ENCODE peak calls at places on chromosome 6, in nine cellular contexts. W, S, D, I, O, B, P, Y and M are unnamed samples. For H4K20me1, the result is how much of the 10 kb centered on the place peaks cover.

GRCh38 chr6:128073389-128073788 is 172.5 kb upstream of the THEMIS start:
- DNase-seq in W (no peak), S (no peak), D (no peak), I (no peak), O (no peak), B (no peak), P (no peak), Y (no peak), M (no peak)

GRCh38 chr6:70956451-70957283 is at the start of gene B3GAT2:
- DNase-seq in W (peak), S (no peak), D (no peak), I (peak), O (peak), B (peak), P (no peak), Y (no peak), M (no peak)

GRCh38 chr6:88165087-88165876 is 865 bp downstream of the CNR1 start:
- DNase-seq in W (no peak), S (no peak), D (no peak), I (peak), O (no peak), B (no peak), P (no peak), Y (no peak), M (no peak)

GRCh38 chr6:138175596-138175995 is 13.9 kb downstream of the ARFGEF3 start:
- DNase-seq in W (no peak), S (no peak), D (no peak), I (no peak), O (no peak), B (no peak), P (no peak), Y (no peak), M (no peak)

GRCh38 chr6:25053875-25054371 is 118.2 kb upstream of the RIPOR2 start:
- DNase-seq in W (peak), S (peak), D (peak), I (peak), O (peak), B (no peak), P (no peak), Y (no peak), M (no peak)

GRCh38 chr6:107560657-107561056 is 70.7 kb downstream of the SOBP start:
- DNase-seq in W (no peak), S (no peak), D (no peak), I (peak), O (peak), B (no peak), P (no peak), Y (no peak), M (no peak)

GRCh38 chr6:143806282-143807102 is 36.6 kb upstream of the LTV1 start:
- DNase-seq in W (peak), S (no peak), D (peak), I (peak), O (peak), B (no peak), P (peak), Y (no peak), M (no peak)

GRCh38 chr6:150915868-150916267 is 50.4 kb downstream of the MTHFD1L start:
- DNase-seq in W (peak), S (no peak), D (no peak), I (peak), O (no peak), B (no peak), P (no peak), Y (no peak), M (no peak)

GRCh38 chr6:5132741-5133140 is 47.6 kb downstream of the PPP1R3G start:
- DNase-seq in W (no peak), S (no peak), D (no peak), I (peak), O (peak), B (peak), P (no peak), Y (no peak), M (no peak)

GRCh38 chr6:28944412-28945006 is 20.7 kb upstream of the TRIM27 start:
- DNase-seq in W (peak), S (peak), D (peak), I (peak), O (peak), B (peak), P (peak), Y (no peak), M (peak)

GRCh38 chr6:122735618-122736017 is 43.9 kb upstream of the FABP7 start:
- DNase-seq in W (peak), S (no peak), D (no peak), I (no peak), O (no peak), B (no peak), P (no peak), Y (no peak), M (no peak)

GRCh38 chr6:3259491-3259958 is 778 bp downstream of the PSMG4 start:
- DNase-seq in W (peak), S (peak), D (peak), I (peak), O (peak), B (peak), P (no peak), Y (no peak), M (no peak)

GRCh38 chr6:169167581-169168301 is 85.9 kb downstream of the THBS2 start:
- DNase-seq in W (peak), S (no peak), D (no peak), I (no peak), O (peak), B (no peak), P (no peak), Y (peak), M (no peak)

GRCh38 chr6:63389191-63389844 is 69.5 kb upstream of the LGSN start:
- DNase-seq in W (no peak), S (no peak), D (no peak), I (no peak), O (no peak), B (no peak), P (no peak), Y (no peak), M (no peak)

GRCh38 chr6:163490826-163491577 is 76.5 kb downstream of the QKI start:
- DNase-seq in W (peak), S (no peak), D (peak), I (peak), O (peak), B (peak), P (no peak), Y (no peak), M (no peak)

GRCh38 chr6:165049362-165049761 is 260.0 kb downstream of the C6orf118 start:
- DNase-seq in W (no peak), S (peak), D (peak), I (peak), O (no peak), B (peak), P (peak), Y (peak), M (no peak)

GRCh38 chr6:56528412-56528841 is 114.3 kb downstream of the DST start:
- DNase-seq in W (peak), S (no peak), D (peak), I (peak), O (peak), B (no peak), P (no peak), Y (no peak), M (no peak)

GRCh38 chr6:167448378-167448777 is 123.5 kb downstream of the TTLL2 start:
- DNase-seq in W (no peak), S (no peak), D (no peak), I (no peak), O (no peak), B (no peak), P (no peak), Y (no peak), M (no peak)

GRCh38 chr6:41801380-41801779 is 13.9 kb downstream of the TOMM6 start:
- DNase-seq in W (no peak), S (peak), D (peak), I (peak), O (peak), B (no peak), P (no peak), Y (no peak), M (no peak)
- H2AFZ ChIP-seq in W (no peak), S (no peak), D (no peak), I (no peak), O (no peak), B (no peak), P (no peak), Y (no peak), M (no peak)

GRCh38 chr6:33858053-33858475 is 54.3 kb upstream of the MLN start:
- DNase-seq in W (no peak), S (no peak), D (no peak), I (peak), O (no peak), B (no peak), P (no peak), Y (no peak), M (no peak)
- H4K20me1 ChIP-seq in W (under half), S (under half), D (under half), I (under half), O (under half), B (under half), P (under half), Y (under half), M (under half)

GRCh38 chr6:139475231-139475630 is 100.8 kb upstream of the CITED2 start:
- DNase-seq in W (no peak), S (no peak), D (no peak), I (no peak), O (no peak), B (no peak), P (no peak), Y (no peak), M (no peak)

GRCh38 chr6:139473239-139473701 is 98.8 kb upstream of the CITED2 start:
- DNase-seq in W (no peak), S (no peak), D (no peak), I (peak), O (no peak), B (peak), P (no peak), Y (no peak), M (no peak)

GRCh38 chr6:139472341-139473038 is 98.0 kb upstream of the CITED2 start:
- DNase-seq in W (no peak), S (no peak), D (no peak), I (peak), O (peak), B (no peak), P (no peak), Y (no peak), M (no peak)

GRCh38 chr6:139474145-139475108 is 100.0 kb upstream of the CITED2 start:
- DNase-seq in W (no peak), S (no peak), D (no peak), I (peak), O (peak), B (peak), P (peak), Y (no peak), M (no peak)

DNA sequence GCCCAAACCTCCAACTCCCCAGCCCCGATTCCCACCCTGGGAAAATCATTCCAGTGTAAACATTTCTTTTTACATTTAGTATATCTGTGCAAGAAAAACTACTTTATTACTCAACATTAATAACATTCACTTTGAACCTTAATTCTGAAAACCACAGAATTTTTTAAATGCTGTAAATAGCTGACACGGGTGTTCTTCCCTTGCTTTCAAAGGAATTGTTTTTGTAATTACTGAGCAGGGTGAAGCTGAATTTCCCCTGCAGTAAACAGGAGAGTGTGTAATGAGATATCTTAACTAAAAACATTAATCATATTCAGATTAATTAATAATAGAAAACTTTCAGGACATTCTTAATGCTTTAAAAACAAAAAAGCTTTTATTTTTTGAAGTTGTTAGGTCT is 99.3 kb upstream of the CITED2 start:
- DNase-seq in W (no peak), S (no peak), D (no peak), I (peak), O (no peak), B (no peak), P (no peak), Y (no peak), M (no peak)
- H3K4me3 ChIP-seq in W (no peak), S (no peak), D (no peak), I (peak), O (no peak), B (no peak), P (no peak), Y (no peak), M (no peak)

DNA sequence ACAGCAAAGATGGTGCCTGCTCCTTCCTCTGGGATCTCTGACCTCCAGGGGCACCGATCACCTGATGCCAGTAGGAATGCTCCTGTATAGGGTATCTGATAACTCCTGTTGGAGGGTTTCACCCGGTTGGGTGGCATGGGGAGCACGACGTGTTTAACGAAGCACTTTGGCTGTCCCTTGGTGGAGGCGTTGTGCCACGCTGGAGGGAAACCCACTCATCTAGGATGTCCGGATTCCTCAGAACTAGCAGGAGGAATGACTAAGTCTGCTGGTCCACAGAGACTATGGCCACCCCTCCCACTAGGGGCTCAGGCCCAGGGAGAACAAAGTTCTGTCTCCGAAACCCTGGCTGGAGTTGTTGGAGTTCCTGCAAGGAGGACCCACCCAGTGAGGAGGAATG is 1624.4 kb downstream of the GRIK2 start:
- DNase-seq in W (no peak), S (no peak), D (no peak), I (no peak), O (no peak), B (no peak), P (no peak), Y (no peak), M (no peak)
- H2AFZ ChIP-seq in W (no peak), S (no peak), D (no peak), I (no peak), O (no peak), B (no peak), P (no peak), Y (no peak), M (no peak)

DNA sequence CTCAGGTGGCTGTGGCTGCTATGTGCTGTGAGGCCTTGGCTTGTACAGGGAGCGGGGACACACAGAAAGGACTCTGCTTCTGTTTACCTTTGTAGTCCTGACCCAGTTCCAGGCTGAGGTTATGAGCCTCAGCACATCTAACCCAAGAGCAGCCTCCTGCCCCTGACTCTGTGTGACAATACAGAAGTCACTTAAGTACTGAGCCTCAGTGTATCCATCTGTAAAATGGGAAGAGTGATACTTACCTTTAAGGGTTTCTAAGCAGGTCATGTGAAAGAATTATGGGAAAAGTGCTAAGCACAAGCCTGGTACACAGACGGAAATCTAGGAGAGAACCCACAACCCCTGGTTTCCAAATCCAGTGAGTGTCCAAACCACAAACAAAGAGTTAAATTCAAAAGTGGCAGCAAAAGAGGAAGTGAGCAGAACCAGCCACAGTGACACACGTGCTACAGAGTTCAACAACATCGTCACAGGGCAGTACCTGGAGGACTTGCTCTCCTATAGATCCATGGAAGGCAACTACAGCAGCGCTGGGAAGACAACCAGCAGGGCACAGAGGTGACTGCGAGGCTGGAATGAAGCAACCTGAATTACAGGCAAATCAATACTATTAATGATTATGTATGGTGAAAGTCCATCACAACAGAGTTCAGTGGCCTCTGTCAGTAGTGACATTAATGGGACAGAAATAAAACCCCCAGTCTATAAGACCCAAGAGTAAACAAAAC is 12.5 kb downstream of the TRIM26 start:
- DNase-seq in W (no peak), S (peak), D (no peak), I (no peak), O (no peak), B (no peak), P (no peak), Y (no peak), M (no peak)
- H4K20me1 ChIP-seq in W (under half), S (under half), D (under half), I (under half), O (under half), B (under half), P (under half), Y (under half), M (under half)

GRCh38 chr6:35719830-35720733 is 16.8 kb upstream of the ARMC12 start:
- DNase-seq in W (no peak), S (peak), D (no peak), I (no peak), O (peak), B (peak), P (peak), Y (no peak), M (no peak)
- H3K4me3 ChIP-seq in W (no peak), S (peak), D (no peak), I (no peak), O (peak), B (no peak), P (no peak), Y (no peak), M (no peak)

DNA sequence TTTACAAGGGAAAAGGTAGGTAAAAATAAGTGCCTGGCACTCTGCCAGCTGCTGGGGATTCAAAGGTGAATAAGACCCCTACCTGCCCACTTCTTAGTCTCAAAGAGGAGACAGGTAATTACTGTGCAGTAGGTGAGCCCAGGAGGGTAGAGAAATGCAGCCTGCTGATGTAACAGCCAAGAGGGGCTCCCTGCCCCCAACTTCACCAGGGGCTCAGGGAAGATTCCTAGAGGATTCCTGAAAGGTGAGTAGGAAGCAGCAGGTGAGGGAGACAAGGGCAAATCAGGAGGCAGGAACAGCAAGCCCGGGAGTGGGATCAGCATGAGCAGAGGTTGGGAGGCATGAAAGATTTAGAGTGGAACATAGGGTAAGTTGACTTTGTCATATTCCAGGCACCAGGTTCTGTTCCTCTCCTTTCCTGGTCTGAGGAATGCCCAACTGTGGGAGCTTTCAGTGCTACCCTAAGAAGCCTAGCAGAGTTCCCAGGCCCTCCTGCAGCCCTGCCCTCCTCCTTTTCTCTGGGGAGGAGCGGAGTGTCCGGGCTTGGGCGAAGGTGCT is 258.1 kb downstream of the LRFN2 start:
- DNase-seq in W (no peak), S (no peak), D (no peak), I (no peak), O (no peak), B (no peak), P (no peak), Y (no peak), M (no peak)
- H2AFZ ChIP-seq in W (no peak), S (no peak), D (no peak), I (no peak), O (no peak), B (no peak), P (no peak), Y (no peak), M (no peak)

GRCh38 chr6:38116248-38116647 is 296.7 kb downstream of the ZFAND3 start:
- DNase-seq in W (peak), S (no peak), D (no peak), I (no peak), O (no peak), B (no peak), P (no peak), Y (no peak), M (no peak)
- H4K20me1 ChIP-seq in W (under half), S (under half), D (under half), I (under half), O (under half), B (half or more), P (under half), Y (under half), M (under half)

GRCh38 chr6:154246723-154247118 is 109.9 kb downstream of the IPCEF1 start:
- DNase-seq in W (no peak), S (no peak), D (no peak), I (no peak), O (no peak), B (no peak), P (no peak), Y (no peak), M (no peak)
- H3K4me3 ChIP-seq in W (no peak), S (no peak), D (no peak), I (no peak), O (no peak), B (peak), P (no peak), Y (no peak), M (no peak)